ENCODE peak calls at places on chromosomes 3 and 15, in nine cellular contexts. E is Kasumi-1, R is erythroblast, S is left cardiac atrium, O is foreskin keratinocyte, T is T-helper 1 cell, B is astrocyte, A is activated gamma-delta T cell treated with Interleukin-2 at 50 U/mL for 16 hours, V is OCI-M1. D is an unnamed sample.

GRCh38 chr3:184745526-184745925 is 33.7 kb upstream of the MAGEF1 start:
- DNase-seq in A (no peak), E (no peak), S (no peak), V (no peak), O (no peak), R (no peak), B (no peak), T (no peak), D (no peak)

GRCh38 chr3:157388976-157389375 is 47.7 kb upstream of the PTX3 start:
- DNase-seq in T (no peak), O (no peak), S (no peak), E (no peak), A (no peak), R (no peak), V (no peak), B (peak), D (no peak)

GRCh38 chr3:107928084-107928445 is 162.8 kb downstream of the CD47 start:
- DNase-seq in R (peak), E (no peak), S (no peak), V (peak), O (no peak), B (peak), T (no peak), A (no peak), D (no peak)

GRCh38 chr3:106578911-106579310 is 710.1 kb upstream of the CBLB start:
- DNase-seq in O (no peak), E (no peak), R (no peak), V (no peak), T (no peak), B (no peak), A (no peak), S (no peak), D (no peak)

GRCh38 chr3:115092220-115092791 is 54.8 kb downstream of the ZBTB20 start:
- DNase-seq in R (peak), V (peak), B (peak), E (peak), T (peak), A (peak), O (no peak), S (peak), D (peak)

GRCh38 chr15:62889734-62890505 is 152.6 kb upstream of the TPM1 start:
- DNase-seq in V (no peak), B (peak), A (no peak), O (no peak), T (no peak), S (no peak), R (no peak), E (no peak), D (no peak)

GRCh38 chr15:68380456-68380855 is 51.5 kb downstream of the ITGA11 start:
- DNase-seq in B (no peak), E (no peak), S (no peak), V (no peak), T (no peak), R (no peak), O (no peak), A (no peak), D (no peak)

GRCh38 chr3:10845839-10846656 is 30.0 kb downstream of the SLC6A11 start:
- DNase-seq in R (no peak), S (no peak), B (no peak), A (no peak), E (peak), O (no peak), V (peak), T (no peak), D (no peak)

GRCh38 chr15:99615460-99615859 is 49.7 kb downstream of the MEF2A start:
- DNase-seq in A (no peak), T (no peak), B (no peak), R (no peak), S (no peak), E (no peak), V (no peak), O (no peak), D (no peak)

GRCh38 chr3:179969525-179969924 is 67.2 kb downstream of the PEX5L start:
- DNase-seq in R (peak), A (no peak), S (no peak), T (no peak), E (no peak), O (peak), B (peak), V (peak), D (no peak)

GRCh38 chr15:90046846-90047481 is 45.8 kb downstream of the ZNF710 start:
- DNase-seq in B (no peak), T (no peak), V (no peak), S (peak), A (no peak), O (no peak), E (no peak), R (no peak), D (no peak)

GRCh38 chr3:32569540-32570425 is 875 bp downstream of the DYNC1LI1 start:
- DNase-seq in V (peak), B (no peak), A (peak), O (peak), S (peak), R (peak), T (peak), E (peak), D (peak)